ENCODE peak calls at places on chromosomes 12 and 14, in five cellular contexts. E is coronary artery, Y is Caco-2, G is colonic mucosa, Z is astrocyte. X is an unnamed sample.

GRCh38 chr12:14410841-14411569 is 45.5 kb downstream of the ATF7IP start:
- DNase-seq in G (no peak), Z (peak), E (no peak), Y (no peak), X (no peak)

GRCh38 chr14:21039059-21039422 is 3.1 kb upstream of the RNASE7 start:
- DNase-seq in Z (peak), G (peak), Y (no peak), E (peak), X (no peak)

GRCh38 chr14:92657457-92658142 is 90.8 kb downstream of the LGMN start:
- DNase-seq in E (no peak), G (no peak), Z (no peak), Y (no peak), X (no peak)

GRCh38 chr12:114916124-114916523 is 232.1 kb upstream of the TBX3 start:
- DNase-seq in G (no peak), Z (peak), Y (no peak), E (no peak), X (no peak)

GRCh38 chr12:76028649-76029277 is 2.8 kb downstream of the PHLDA1 start:
- DNase-seq in Y (no peak), E (no peak), G (no peak), Z (no peak), X (no peak)

GRCh38 chr14:90398315-90398811 is 1.5 kb downstream of the CALM1 start:
- DNase-seq in Y (no peak), E (peak), Z (no peak), G (peak), X (peak)

GRCh38 chr12:108884116-108885012 is 4.5 kb downstream of the DAO start:
- DNase-seq in E (no peak), Y (peak), G (peak), Z (no peak), X (peak)

GRCh38 chr14:72104011-72104613 is 171.9 kb downstream of the RGS6 start:
- DNase-seq in E (no peak), G (no peak), Y (no peak), Z (no peak), X (peak)

GRCh38 chr14:39467889-39468524 is 35.8 kb upstream of the FBXO33 start:
- DNase-seq in G (no peak), Y (peak), E (no peak), Z (peak), X (peak)

GRCh38 chr12:51021694-51022093 is 4.5 kb downstream of the SLC11A2 start:
- DNase-seq in Z (no peak), G (no peak), Y (no peak), E (no peak), X (no peak)

GRCh38 chr12:129549656-129550055 is 354.2 kb downstream of the TMEM132D start:
- DNase-seq in G (no peak), Z (no peak), Y (no peak), E (no peak), X (no peak)

GRCh38 chr14:88424573-88424972 is 39.1 kb downstream of the SPATA7 start:
- DNase-seq in Y (no peak), Z (peak), E (no peak), G (no peak), X (no peak)

GRCh38 chr14:87231336-87232026 is 761.5 kb downstream of the GALC start:
- DNase-seq in Y (no peak), G (no peak), E (no peak), Z (peak), X (no peak)

GRCh38 chr14:64943981-64944520 is 1.5 kb upstream of the GPX2 start:
- DNase-seq in Z (no peak), Y (no peak), E (no peak), G (peak), X (no peak)

GRCh38 chr12:84825149-84825548 is 87.5 kb downstream of the SLC6A15 start:
- DNase-seq in E (no peak), Y (no peak), Z (no peak), G (no peak), X (peak)

GRCh38 chr12:6230321-6231110 is 30.3 kb downstream of the CD9 start:
- DNase-seq in G (peak), Y (no peak), E (no peak), Z (peak), X (peak)

GRCh38 chr12:125064492-125064891 is 743 bp upstream of the AACS start:
- DNase-seq in Z (no peak), Y (no peak), G (no peak), E (no peak), X (no peak)

GRCh38 chr14:60195179-60195810 is 30.1 kb upstream of the DHRS7 start:
- DNase-seq in G (no peak), E (no peak), Z (no peak), Y (no peak), X (peak)

GRCh38 chr14:87014854-87015253 is 978.1 kb downstream of the GALC start:
- DNase-seq in G (no peak), Y (no peak), E (no peak), Z (no peak), X (no peak)

GRCh38 chr14:34119107-34119858 is 168.4 kb upstream of the EGLN3 start:
- DNase-seq in G (no peak), Z (no peak), Y (no peak), E (no peak), X (no peak)

GRCh38 chr12:93003540-93004239 is 74.6 kb upstream of the EEA1 start:
- DNase-seq in Z (no peak), G (no peak), Y (no peak), E (no peak), X (no peak)

GRCh38 chr12:101018540-101018939 is 191.5 kb downstream of the SLC5A8 start:
- DNase-seq in Y (peak), G (no peak), Z (peak), E (no peak), X (no peak)

GRCh38 chr12:40325349-40325960 is 100.7 kb downstream of the LRRK2 start:
- DNase-seq in E (no peak), Z (no peak), Y (peak), G (no peak), X (peak)

GRCh38 chr14:32677381-32677780 is 261.3 kb upstream of the NPAS3 start:
- DNase-seq in E (no peak), G (no peak), Z (no peak), Y (no peak), X (no peak)

GRCh38 chr12:124554429-124555029 is 12.9 kb downstream of the NCOR2 start:
- DNase-seq in G (no peak), E (no peak), Z (no peak), Y (no peak), X (no peak)

GRCh38 chr12:15227004-15227679 is 5.9 kb upstream of the RERG start:
- DNase-seq in E (no peak), Z (peak), G (peak), Y (peak), X (peak)

GRCh38 chr12:67658486-67658885 is 9.9 kb downstream of the DYRK2 start:
- DNase-seq in G (no peak), Z (no peak), E (no peak), Y (no peak), X (no peak)

GRCh38 chr14:75299064-75299463 is 20.4 kb downstream of the FOS start:
- DNase-seq in Z (no peak), G (no peak), Y (peak), E (no peak), X (no peak)

GRCh38 chr14:76647699-76648298 is 113.5 kb upstream of the VASH1 start:
- DNase-seq in G (no peak), E (no peak), Y (peak), Z (peak), X (peak)

GRCh38 chr12:128338344-128338743 is 71.4 kb downstream of the TMEM132C start:
- DNase-seq in E (no peak), G (no peak), Z (no peak), Y (no peak), X (no peak)

GRCh38 chr12:27463826-27464554 is 17.5 kb downstream of the SMCO2 start:
- DNase-seq in E (no peak), Z (peak), G (peak), Y (no peak), X (no peak)

GRCh38 chr12:47123730-47124129 is 44.0 kb upstream of the AMIGO2 start:
- DNase-seq in Y (no peak), Z (no peak), G (no peak), E (no peak), X (no peak)

GRCh38 chr14:50770586-50770985 is 60.4 kb downstream of the NIN start:
- DNase-seq in E (no peak), Z (no peak), G (no peak), Y (no peak), X (no peak)

GRCh38 chr14:104137297-104138097 is 890 bp upstream of the KIF26A start:
- DNase-seq in Z (no peak), Y (no peak), G (peak), E (no peak), X (peak)

GRCh38 chr14:58280954-58281787 is 17.2 kb upstream of the ARID4A start:
- DNase-seq in G (peak), Y (no peak), E (no peak), Z (peak), X (peak)
- H3K4me3 ChIP-seq in G (no peak), Y (no peak), E (peak), Z (no peak), X (no peak)

GRCh38 chr12:24778486-24779304 is 170.2 kb downstream of the BCAT1 start:
- DNase-seq in G (no peak), Y (no peak), Z (peak), E (no peak), X (peak)

GRCh38 chr12:24776856-24777255 is 172.0 kb downstream of the BCAT1 start:
- DNase-seq in Z (no peak), G (no peak), Y (no peak), E (no peak), X (no peak)

GRCh38 chr12:24777359-24777758 is 171.5 kb downstream of the BCAT1 start:
- DNase-seq in G (no peak), Y (no peak), E (no peak), Z (no peak), X (no peak)

GRCh38 chr12:24780969-24781368 is 167.9 kb downstream of the BCAT1 start:
- DNase-seq in E (no peak), Z (no peak), Y (no peak), G (no peak), X (peak)
- TF ChIP-seq CTCF in E (no peak), Z (peak), Y (peak), G (no peak), X (peak)

DNA sequence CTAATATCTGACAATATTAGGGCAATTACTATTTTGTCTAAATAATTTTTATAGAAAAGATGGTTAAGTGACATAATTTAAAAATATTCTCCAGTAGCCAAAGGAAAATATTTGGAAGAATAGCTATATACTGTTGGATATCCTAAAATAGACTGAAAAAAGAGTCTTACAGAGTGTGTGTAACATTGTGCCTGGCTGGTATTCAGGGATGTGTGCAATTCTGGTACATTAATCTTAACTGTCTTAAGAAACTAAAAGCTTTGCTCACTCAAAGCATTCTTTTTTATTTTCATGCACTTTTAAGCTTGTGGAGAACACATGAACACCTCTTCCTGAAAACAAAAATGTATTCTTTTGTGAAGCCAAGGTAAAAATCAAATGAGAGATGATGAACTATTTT is 10.1 kb upstream of the NR2C1 start:
- DNase-seq in Z (peak), E (no peak), G (no peak), Y (no peak), X (no peak)
- H3K4me3 ChIP-seq in Z (no peak), E (peak), G (no peak), Y (no peak), X (no peak)

GRCh38 chr14:28375295-28375694 is 391.3 kb upstream of the FOXG1 start:
- DNase-seq in E (no peak), G (no peak), Y (peak), Z (peak), X (no peak)
- TF ChIP-seq CTCF in E (no peak), G (no peak), Y (peak), Z (peak), X (no peak)

GRCh38 chr12:116434155-116435065 is 124.8 kb upstream of the MAP1LC3B2 start:
- DNase-seq in Z (peak), G (peak), E (peak), Y (peak), X (no peak)
- H3K4me3 ChIP-seq in Z (peak), G (no peak), E (peak), Y (no peak), X (no peak)

DNA sequence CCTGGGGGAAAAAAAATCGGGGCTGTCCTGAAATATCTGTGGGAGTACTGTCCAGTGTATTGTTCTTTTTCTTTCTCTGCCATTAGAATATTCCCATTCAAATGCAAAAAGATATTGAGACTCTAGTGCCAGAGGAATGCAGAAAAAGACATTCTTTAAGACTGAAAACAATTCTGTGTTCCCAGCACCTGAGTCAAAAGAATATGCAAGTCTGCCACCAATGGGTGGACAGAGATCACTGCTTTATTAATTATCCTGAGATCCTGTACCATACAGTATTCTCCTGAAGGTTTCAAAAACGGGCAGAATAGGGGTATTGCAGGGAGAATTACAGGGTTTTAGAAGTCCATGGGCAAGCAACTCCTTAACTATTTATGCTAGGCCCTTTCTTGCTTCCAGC is 361.8 kb downstream of the C12orf50 start:
- DNase-seq in Z (peak), G (no peak), Y (no peak), E (no peak), X (no peak)
- TF ChIP-seq CTCF in Z (peak), G (no peak), Y (peak), E (no peak), X (no peak)

GRCh38 chr14:102121567-102121966 is 18.1 kb upstream of the WDR20 start:
- DNase-seq in Y (no peak), E (no peak), Z (no peak), G (no peak), X (no peak)

GRCh38 chr14:102120888-102121287 is 18.8 kb upstream of the WDR20 start:
- DNase-seq in Z (no peak), Y (no peak), E (no peak), G (no peak), X (no peak)

GRCh38 chr14:102117852-102118251 is 21.8 kb upstream of the WDR20 start:
- DNase-seq in E (no peak), Z (no peak), Y (no peak), G (no peak), X (no peak)

GRCh38 chr14:102111101-102111500 is 24.3 kb upstream of the HSP90AA1 start:
- DNase-seq in G (no peak), Z (no peak), E (no peak), Y (no peak), X (no peak)

DNA sequence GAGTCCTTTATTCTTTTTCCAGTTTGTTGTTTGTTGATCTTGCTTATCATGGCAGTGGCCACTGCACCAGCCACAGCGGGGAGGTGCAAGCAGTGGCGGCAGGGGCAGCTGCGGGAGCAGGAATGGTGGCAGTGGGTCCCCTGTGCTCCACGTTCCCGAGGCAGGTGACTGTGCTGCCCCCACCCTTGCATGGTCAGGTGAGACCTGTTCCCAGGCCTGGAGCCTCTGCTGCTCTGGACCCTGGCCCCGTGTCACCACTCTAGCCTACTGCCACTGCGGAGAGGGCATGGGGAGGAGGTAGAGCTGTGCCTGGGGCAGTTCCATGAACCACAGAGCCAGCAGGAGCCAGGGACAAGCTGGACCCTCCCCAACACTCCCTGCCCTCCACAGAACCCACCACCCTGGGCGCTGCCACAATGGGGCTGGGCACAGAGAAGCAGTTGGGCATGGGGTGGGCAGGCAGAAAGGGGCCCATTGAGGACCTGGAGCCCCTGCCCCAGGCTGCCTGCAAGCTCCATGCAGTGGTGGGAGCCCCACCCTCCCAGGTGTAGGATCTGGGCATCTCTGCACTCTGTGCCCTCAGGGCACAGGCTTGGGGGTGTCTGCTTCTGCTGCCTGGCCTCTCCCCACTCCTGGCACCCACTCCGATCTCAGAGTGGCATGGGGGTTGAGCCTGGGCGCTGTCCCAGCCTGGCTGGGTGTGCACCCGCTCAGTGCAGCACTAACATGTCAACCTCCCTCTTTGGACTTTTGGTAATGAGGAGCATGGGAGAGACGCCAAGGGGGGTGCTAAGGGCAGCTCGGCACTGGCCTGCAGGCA is 23.1 kb upstream of the WDR20 start:
- DNase-seq in Y (no peak), E (no peak), Z (no peak), G (no peak), X (no peak)
- H3K4me3 ChIP-seq in Y (no peak), E (no peak), Z (no peak), G (no peak), X (no peak)